ENCODE peak calls at places on chromosomes 13 and 19, in five cellular contexts. D is SK-N-SH, M is K562, V is HepG2, T is GM12878. Q is an unnamed sample. For H3K79me2, the result is how much of the 10 kb centered on the place peaks cover.

GRCh38 chr13:36520111-36520510 is 87.8 kb downstream of the CCNA1 start:
- DNase-seq in D (no peak), M (no peak), V (no peak), T (no peak), Q (no peak)

GRCh38 chr13:42246541-42246940 is 25.4 kb upstream of the AKAP11 start:
- DNase-seq in D (no peak), M (peak), V (no peak), T (no peak), Q (no peak)

GRCh38 chr13:80359459-80360297 is 18.8 kb upstream of the SPRY2 start:
- DNase-seq in D (no peak), M (peak), V (no peak), T (no peak), Q (peak)

GRCh38 chr19:16463991-16464575 is 7.7 kb downstream of the EPS15L1 start:
- DNase-seq in D (peak), M (peak), V (peak), T (no peak), Q (no peak)

GRCh38 chr13:51806571-51806970 is 2.6 kb upstream of the DHRS12 start:
- DNase-seq in D (no peak), M (no peak), V (no peak), T (no peak), Q (no peak)

GRCh38 chr13:107900775-107901174 is 314.6 kb downstream of the LIG4 start:
- DNase-seq in D (no peak), M (no peak), V (no peak), T (no peak), Q (no peak)

GRCh38 chr13:30373727-30374126 is 48.6 kb upstream of the UBE2L5 start:
- DNase-seq in D (no peak), M (no peak), V (no peak), T (peak), Q (no peak)

GRCh38 chr13:46158222-46158621 is 23.8 kb downstream of the LCP1 start:
- DNase-seq in D (no peak), M (no peak), V (no peak), T (no peak), Q (no peak)

GRCh38 chr19:47351545-47351944 is 2.4 kb downstream of the DHX34 start:
- DNase-seq in D (peak), M (peak), V (peak), T (no peak), Q (no peak)

GRCh38 chr13:32007494-32007893 is 24.1 kb upstream of the FRY start:
- DNase-seq in D (no peak), M (no peak), V (no peak), T (no peak), Q (no peak)
- TF ChIP-seq USF2 in D (no peak), M (no peak), V (no peak), T (no peak), Q (no peak)

DNA sequence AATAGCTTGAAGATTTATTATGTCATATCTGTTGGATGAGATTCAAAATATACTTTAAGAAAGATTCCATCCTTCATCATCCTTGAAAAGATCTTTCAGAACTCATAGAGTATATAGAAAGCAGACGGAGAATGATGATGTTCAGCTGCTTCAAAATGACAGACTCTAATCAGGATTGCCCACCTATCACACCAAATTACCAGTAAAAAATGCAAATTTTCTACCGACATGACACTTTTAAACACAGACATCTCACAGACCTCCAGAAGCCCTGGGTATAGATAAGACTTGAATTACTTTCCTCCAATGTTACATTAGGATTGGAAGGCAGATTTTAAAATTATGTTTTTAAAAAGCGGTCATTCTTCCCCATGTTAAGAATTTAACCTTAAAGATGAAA is 235.5 kb downstream of the GPC6 start:
- DNase-seq in D (peak), M (no peak), V (no peak), T (no peak), Q (no peak)
- H3K79me2 ChIP-seq in D (under half), M (under half), V (under half), T (under half), Q (under half)

DNA sequence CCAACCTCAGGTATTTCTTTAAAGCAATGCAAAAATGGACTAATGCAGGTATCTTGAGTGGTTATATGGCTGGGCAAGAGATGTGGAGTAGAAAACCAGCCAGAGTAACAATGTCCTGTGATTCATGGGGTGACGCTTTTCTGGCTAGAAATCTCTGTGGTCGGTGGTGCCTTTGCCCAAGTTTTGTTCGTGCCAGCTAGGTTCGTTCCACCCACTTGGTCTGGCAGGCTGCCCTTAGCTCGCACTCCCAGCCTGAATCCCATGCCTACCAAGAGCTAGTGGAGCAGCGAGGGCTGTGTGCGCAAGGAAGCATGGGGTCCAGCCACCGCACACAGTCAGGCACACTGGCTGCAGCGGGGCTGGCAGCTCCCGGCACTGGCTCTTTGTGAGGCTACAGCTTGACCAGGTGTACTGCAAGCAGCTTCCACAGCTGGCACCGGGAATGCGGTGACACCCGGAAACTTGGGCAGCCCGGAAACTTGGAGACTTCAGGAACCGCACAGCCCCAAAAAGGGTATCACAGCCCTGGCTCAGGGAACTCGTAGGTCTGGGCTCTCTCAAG is 349.6 kb upstream of the PCDH20 start:
- DNase-seq in D (no peak), M (no peak), V (no peak), T (no peak), Q (no peak)
- TF ChIP-seq USF2 in D (no peak), M (no peak), V (no peak), T (no peak), Q (no peak)

GRCh38 chr13:97238432-97238831 is 16.3 kb downstream of the MBNL2 start:
- DNase-seq in D (no peak), M (no peak), V (no peak), T (no peak), Q (no peak)
- H3K79me2 ChIP-seq in D (half or more), M (half or more), V (half or more), T (under half), Q (under half)

DNA sequence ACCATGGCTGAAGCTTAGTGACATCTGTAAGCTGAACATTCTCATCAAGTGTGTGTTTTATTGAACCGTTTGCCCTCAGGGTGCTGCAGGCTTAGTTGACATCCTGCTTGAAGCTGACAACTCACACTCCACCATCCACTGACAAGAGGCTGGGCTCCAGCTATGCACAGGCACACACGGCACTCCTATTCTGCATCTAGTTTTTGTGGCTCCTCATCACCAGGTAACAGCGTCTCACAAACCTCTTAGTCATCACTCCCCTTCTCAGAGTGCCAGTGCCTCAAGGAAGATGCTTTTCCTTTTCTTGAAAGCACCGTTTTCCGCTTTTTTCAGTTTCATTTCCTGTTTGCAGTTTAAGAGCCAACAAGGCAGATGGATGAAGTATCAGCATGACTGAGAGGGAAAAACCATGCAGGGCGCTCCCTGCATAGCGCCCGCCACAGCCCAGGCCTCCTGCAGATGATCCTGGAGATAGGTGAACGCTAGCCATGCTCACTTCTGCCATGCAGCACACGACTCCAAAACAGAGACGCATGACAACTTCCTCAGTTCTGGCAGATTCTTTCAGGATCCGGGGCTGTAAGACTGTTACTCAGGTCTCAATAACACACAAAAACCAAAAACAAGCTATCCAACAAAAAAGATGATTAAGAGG is 491.3 kb downstream of the COG6 start:
- DNase-seq in D (peak), M (no peak), V (no peak), T (no peak), Q (no peak)
- TF ChIP-seq USF2 in D (no peak), M (no peak), V (no peak), T (no peak), Q (no peak)

Q was measured in H1.